ENCODE peak calls at places on chromosomes 5 and 9, in six cellular contexts. I is left ventricle myocardium inferior, L is NCI-H345, R is DMS153, Q is ovary, O is Ammon's horn. P is an unnamed sample.

GRCh38 chr5:142982821-142983200 is 212.6 kb downstream of the ARHGAP26 start:
- DNase-seq in I (no peak), L (no peak), R (no peak), Q (no peak), O (no peak), P (no peak)

GRCh38 chr5:44875661-44876250 is 67.0 kb downstream of the MRPS30 start:
- DNase-seq in I (no peak), L (no peak), R (peak; percentile 14), Q (no peak), O (no peak), P (no peak)

GRCh38 chr9:76562511-76562911 is 103.5 kb downstream of the GCNT1 start:
- DNase-seq in I (no peak), L (no peak), R (no peak), Q (no peak), O (peak; percentile 4), P (no peak)

GRCh38 chr9:4349841-4350418 is 50.1 kb upstream of the GLIS3 start:
- DNase-seq in I (no peak), L (no peak), R (no peak), Q (no peak), O (no peak), P (no peak)

GRCh38 chr5:74161171-74161570 is 479.4 kb downstream of the ENC1 start:
- DNase-seq in I (no peak), L (no peak), R (no peak), Q (no peak), O (no peak), P (no peak)

GRCh38 chr5:143644751-143645150 is 167.2 kb upstream of the HMHB1 start:
- DNase-seq in I (no peak), L (no peak), R (no peak), Q (no peak), O (no peak), P (no peak)

GRCh38 chr5:57171818-57172465 is 1.9 kb upstream of the GPBP1 start:
- DNase-seq in I (no peak), L (no peak), R (no peak), Q (no peak), O (no peak), P (no peak)

GRCh38 chr9:89563511-89564256 is 41.1 kb upstream of the GADD45G start:
- DNase-seq in I (no peak), L (no peak), R (no peak), Q (no peak), O (no peak), P (no peak)

GRCh38 chr9:69030851-69031645 is 4.5 kb upstream of the FXN start:
- DNase-seq in I (no peak), L (no peak), R (no peak), Q (no peak), O (no peak), P (no peak)

GRCh38 chr5:106699198-106699597 is 971.5 kb downstream of the EFNA5 start:
- DNase-seq in I (no peak), L (no peak), R (no peak), Q (no peak), O (peak; percentile 2), P (no peak)

GRCh38 chr5:141785667-141786066 is 92.5 kb downstream of the PCDH1 start:
- DNase-seq in I (no peak), L (no peak), R (no peak), Q (no peak), O (no peak), P (no peak)

GRCh38 chr5:78610163-78610583 is 38.4 kb downstream of the LHFPL2 start:
- DNase-seq in I (no peak), L (no peak), R (no peak), Q (peak; percentile 41), O (no peak), P (no peak)

GRCh38 chr5:69517763-69518212 is 25.2 kb downstream of the OCLN start:
- DNase-seq in I (no peak), L (peak; percentile 47), R (peak; percentile 64), Q (no peak), O (no peak), P (peak; percentile 50)

GRCh38 chr9:75088646-75089368 is 493 bp downstream of the OSTF1 start:
- DNase-seq in I (peak; percentile 74), L (peak; percentile 72), R (no peak), Q (peak; percentile 30), O (peak; percentile 64), P (peak; percentile 61)

GRCh38 chr5:173693670-173694069 is 77.2 kb upstream of the BOD1 start:
- DNase-seq in I (no peak), L (no peak), R (no peak), Q (no peak), O (no peak), P (no peak)

GRCh38 chr5:140402258-140403074 is 833 bp downstream of the ANKHD1 start:
- DNase-seq in I (peak; percentile 37), L (peak; percentile 31), R (peak; percentile 1), Q (peak; percentile 27), O (peak; percentile 19), P (no peak)

GRCh38 chr5:181109489-181110013 is 21.4 kb downstream of the OR2V1 start:
- DNase-seq in I (no peak), L (no peak), R (no peak), Q (no peak), O (no peak), P (no peak)